ENCODE peak calls at places on chromosomes 13 and 19, in four cellular contexts. B is astrocyte, D is suprapubic skin, N is A549. O is an unnamed sample.

GRCh38 chr19:52270266-52270885 is 989 bp downstream of the ZNF766 start:
- DNase-seq in B (no peak), D (no peak), N (peak), O (no peak)

GRCh38 chr13:31887311-31887710 is 144.3 kb upstream of the FRY start:
- DNase-seq in B (peak), D (no peak), N (no peak), O (peak)

GRCh38 chr13:40343550-40344269 is 322.7 kb downstream of the FOXO1 start:
- DNase-seq in B (no peak), D (no peak), N (no peak), O (no peak)

GRCh38 chr13:99385940-99386339 is 78.7 kb upstream of the GPR183 start:
- DNase-seq in B (no peak), D (no peak), N (no peak), O (no peak)

GRCh38 chr19:32702010-32702409 is 10.4 kb downstream of the NUDT19 start:
- DNase-seq in B (no peak), D (peak), N (no peak), O (no peak)

GRCh38 chr19:55491546-55492360 is 3.5 kb downstream of the SSC5D start:
- DNase-seq in B (no peak), D (no peak), N (no peak), O (no peak)

GRCh38 chr13:29362849-29363604 is 232.5 kb downstream of the SLC7A1 start:
- DNase-seq in B (peak), D (no peak), N (peak), O (peak)

GRCh38 chr13:38905861-38906260 is 84.8 kb downstream of the STOML3 start:
- DNase-seq in B (no peak), D (no peak), N (no peak), O (no peak)

GRCh38 chr13:113407103-113407530 is 43.2 kb upstream of the GRTP1 start:
- DNase-seq in B (no peak), D (peak), N (no peak), O (no peak)

DNA sequence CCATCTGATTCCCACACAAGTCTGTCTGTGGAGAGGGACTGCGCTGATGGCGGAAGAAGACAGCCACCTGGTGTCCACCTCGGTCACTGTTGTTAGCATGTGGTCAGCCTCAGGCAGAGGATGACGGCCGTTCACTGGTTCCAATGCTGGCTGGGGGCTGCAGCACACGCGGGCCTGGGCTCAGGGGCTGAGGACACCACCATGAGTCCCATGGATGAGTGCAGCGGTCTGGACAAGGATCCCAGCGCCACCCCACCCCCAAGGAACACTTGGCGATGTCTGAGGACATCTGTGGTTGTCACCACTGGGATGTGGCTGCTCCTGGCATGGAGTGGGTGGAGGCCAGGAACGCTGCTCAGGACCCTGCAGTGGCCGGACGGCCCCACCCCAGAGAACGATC is 10.9 kb downstream of the DPP9 start:
- DNase-seq in B (no peak), D (no peak), N (no peak), O (no peak)
- H3K27ac ChIP-seq in B (peak), D (peak), N (peak), O (no peak)

GRCh38 chr19:38730470-38730730 is 13.9 kb downstream of the CAPN12 start:
- DNase-seq in B (no peak), D (no peak), N (no peak), O (no peak)

GRCh38 chr19:38727868-38728660 is 16.2 kb downstream of the CAPN12 start:
- DNase-seq in B (no peak), D (no peak), N (no peak), O (no peak)

GRCh38 chr19:38727306-38727867 is 16.9 kb downstream of the CAPN12 start:
- DNase-seq in B (no peak), D (no peak), N (no peak), O (no peak)

GRCh38 chr19:38729653-38730469 is 14.4 kb downstream of the CAPN12 start:
- DNase-seq in B (no peak), D (no peak), N (peak), O (no peak)

DNA sequence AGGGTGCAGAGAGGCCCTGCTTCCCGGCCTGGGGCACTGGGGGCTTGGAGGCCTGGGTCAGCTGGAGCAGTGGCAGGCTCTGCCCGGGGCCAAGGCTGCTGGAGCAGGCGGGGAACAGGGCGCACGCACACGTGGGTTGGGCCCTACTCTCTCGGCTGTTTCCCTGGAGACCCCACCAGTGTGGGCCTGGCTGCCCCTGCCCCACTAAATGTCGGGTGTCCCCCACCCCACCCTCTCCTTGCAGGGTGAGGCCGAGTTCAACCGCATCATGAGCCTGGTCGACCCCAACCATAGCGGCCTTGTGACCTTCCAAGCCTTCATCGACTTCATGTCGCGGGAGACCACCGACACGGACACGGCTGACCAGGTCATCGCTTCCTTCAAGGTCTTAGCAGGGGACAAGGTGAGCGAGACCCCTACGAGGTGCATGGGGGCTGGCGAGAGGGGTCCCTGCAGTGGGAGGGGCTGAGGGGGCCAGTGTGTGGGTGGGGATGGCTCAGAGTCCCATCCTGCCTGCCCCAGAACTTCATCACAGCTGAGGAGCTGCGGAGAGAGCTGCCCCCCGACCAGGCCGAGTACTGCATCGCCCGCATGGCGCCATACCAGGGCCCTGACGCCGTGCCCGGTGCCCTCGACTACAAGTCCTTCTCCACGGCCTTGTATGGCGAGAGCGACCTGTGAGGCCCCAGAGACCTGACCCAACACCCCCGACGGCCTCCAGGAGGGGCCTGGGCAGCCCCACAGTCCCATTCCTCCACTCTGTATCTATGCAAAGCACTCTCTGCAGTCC is 15.3 kb downstream of the CAPN12 start:
- DNase-seq in B (no peak), D (no peak), N (no peak), O (no peak)
- H3K27ac ChIP-seq in B (no peak), D (no peak), N (peak), O (no peak)

GRCh38 chr19:3645726-3646125 is 19.1 kb upstream of the CACTIN start:
- DNase-seq in B (no peak), D (no peak), N (no peak), O (no peak)

GRCh38 chr19:3643592-3644313 is 17.2 kb upstream of the CACTIN start:
- DNase-seq in B (no peak), D (no peak), N (no peak), O (no peak)

GRCh38 chr19:3642987-3643386 is 16.4 kb upstream of the CACTIN start:
- DNase-seq in B (no peak), D (no peak), N (no peak), O (no peak)

GRCh38 chr19:3645067-3645396 is 18.4 kb upstream of the CACTIN start:
- DNase-seq in B (no peak), D (no peak), N (no peak), O (no peak)

DNA sequence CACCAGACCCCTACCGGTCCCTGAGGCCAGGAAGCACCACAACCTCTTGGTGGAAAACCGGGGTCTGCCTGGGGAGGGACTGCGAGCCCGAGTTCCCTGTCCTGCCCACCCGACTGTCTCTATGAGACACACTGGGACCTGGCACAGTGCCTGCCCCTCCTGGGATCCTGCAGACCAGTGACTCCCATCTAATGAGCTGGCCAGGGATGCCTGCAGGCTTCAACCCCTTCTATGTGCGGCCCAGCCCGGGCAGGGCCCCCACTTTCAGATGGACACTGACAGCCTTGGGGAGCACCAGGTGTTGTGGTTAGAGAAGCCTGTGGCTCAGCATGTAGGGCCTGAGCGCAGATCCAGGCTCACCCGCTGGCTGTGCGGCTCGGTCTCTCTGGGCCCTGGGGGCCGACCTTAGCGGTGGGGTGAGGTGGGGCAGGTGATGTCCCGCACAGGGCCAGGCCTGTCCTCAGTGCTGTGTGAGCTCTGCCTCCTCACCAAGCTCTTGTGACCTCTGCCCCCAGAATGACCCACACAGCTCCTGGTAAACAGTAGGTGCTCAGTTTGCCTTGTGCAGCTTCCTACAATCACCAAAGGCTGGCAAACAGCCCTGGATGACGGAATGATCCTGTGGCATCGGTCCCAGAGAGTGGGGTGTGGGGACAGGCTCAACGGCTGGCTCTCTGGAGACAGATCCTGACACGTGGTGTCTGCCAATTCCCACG is 17.9 kb upstream of the CACTIN start:
- DNase-seq in B (peak), D (no peak), N (no peak), O (no peak)
- H3K27ac ChIP-seq in B (no peak), D (no peak), N (no peak), O (no peak)

DNA sequence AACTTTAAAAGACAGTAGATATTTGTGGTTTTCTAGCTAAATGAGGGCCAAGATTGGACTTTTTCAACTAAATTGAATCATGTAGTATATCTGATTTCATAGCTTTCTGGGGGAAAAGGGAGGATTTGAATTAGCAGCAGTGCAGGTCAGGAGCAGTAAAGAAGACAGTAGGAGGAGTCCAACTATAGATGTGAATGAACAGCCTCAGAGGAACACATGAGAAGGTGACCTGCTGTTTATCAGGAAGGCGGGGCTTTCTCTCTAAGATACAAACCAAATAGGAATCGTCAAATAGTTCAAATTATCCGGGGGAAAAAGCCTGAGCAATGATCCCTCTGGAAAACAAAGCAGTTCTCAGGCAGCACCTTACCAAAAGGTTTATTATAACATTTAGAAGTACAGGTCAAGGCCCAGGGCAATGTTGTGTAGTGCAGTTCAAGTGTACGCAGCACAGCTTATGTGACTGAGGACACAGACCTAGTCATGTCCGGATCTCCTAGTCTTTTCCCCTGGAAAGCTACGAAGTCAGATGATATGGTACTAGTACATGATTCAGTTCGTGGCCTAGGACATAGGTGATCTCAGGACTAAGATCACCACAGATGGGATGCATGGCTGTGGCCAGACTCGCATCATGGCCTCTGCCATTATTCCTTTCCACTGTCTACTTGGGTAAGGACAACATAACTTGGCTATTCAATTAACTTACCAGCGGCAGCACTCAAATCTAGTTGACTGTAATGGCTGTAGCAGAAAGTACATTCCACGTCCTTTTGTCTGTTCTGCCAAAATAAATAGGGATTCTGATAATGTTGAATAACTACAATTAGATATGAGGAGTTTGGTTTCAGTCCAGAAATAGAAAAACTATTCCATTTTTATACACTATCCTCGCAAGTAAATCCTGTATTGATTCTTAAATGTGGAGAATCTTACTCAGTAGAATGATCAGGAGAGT is 40.3 kb downstream of the MPHOSPH8 start:
- DNase-seq in B (no peak), D (no peak), N (no peak), O (no peak)
- H3K27ac ChIP-seq in B (no peak), D (no peak), N (no peak), O (no peak)

GRCh38 chr13:95462801-95463200 is 89.7 kb upstream of the CLDN10 start:
- DNase-seq in B (peak), D (no peak), N (no peak), O (no peak)
- H3K27ac ChIP-seq in B (no peak), D (no peak), N (no peak), O (no peak)

GRCh38 chr13:50691176-50691681 is 152.3 kb downstream of the DLEU7 start:
- DNase-seq in B (peak), D (no peak), N (no peak), O (no peak)
- H3K27ac ChIP-seq in B (peak), D (no peak), N (no peak), O (no peak)

GRCh38 chr19:47209323-47210179 is 21.4 kb downstream of the BBC3 start:
- DNase-seq in B (no peak), D (no peak), N (no peak), O (peak)
- H3K27ac ChIP-seq in B (no peak), D (no peak), N (no peak), O (peak)

DNA sequence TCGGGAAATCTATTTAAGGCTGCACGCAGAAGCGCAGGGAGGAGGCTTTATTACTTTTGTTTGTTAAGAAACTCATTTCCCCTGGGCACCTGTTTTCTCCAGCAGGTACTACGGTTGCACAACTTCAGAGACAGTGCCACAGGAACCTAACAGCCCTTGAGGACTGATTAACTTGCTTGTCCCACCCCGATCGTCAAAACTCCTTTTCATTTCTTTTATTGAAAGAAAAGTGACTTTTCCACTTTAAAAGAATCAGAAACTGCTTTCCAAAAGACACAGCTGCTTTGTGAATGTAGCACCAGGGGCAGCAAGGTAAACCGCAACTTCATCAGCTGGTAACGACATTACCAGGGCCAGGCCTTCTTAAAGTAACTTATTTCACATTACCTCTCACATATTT is 1.5 kb downstream of the ANKRD10 start:
- DNase-seq in B (peak), D (no peak), N (no peak), O (no peak)
- H3K27ac ChIP-seq in B (peak), D (peak), N (peak), O (no peak)

GRCh38 chr19:3759482-3760254 is 1.8 kb downstream of the APBA3 start:
- DNase-seq in B (no peak), D (no peak), N (no peak), O (no peak)

GRCh38 chr19:3762130-3762473 is 380 bp upstream of the MRPL54 start:
- DNase-seq in B (no peak), D (no peak), N (no peak), O (no peak)

GRCh38 chr19:3761382-3762129 is at the start of gene APBA3:
- DNase-seq in B (peak), D (peak), N (peak), O (peak)

GRCh38 chr19:3762501-3763459 is at the start of gene MRPL54:
- DNase-seq in B (peak), D (peak), N (peak), O (peak)

GRCh38 chr19:3760871-3761361 is 576 bp downstream of the APBA3 start:
- DNase-seq in B (no peak), D (no peak), N (no peak), O (no peak)
- H3K27ac ChIP-seq in B (peak), D (peak), N (peak), O (peak)

GRCh38 chr13:75661443-75661842 is 25.3 kb downstream of the LMO7 start:
- DNase-seq in B (no peak), D (no peak), N (no peak), O (no peak)
- H3K27ac ChIP-seq in B (no peak), D (no peak), N (no peak), O (no peak)

O was measured in AG04450.